ENCODE peak calls at places on chromosomes 6 and 20, in four cellular contexts. One of them, this sample, is unnamed.

GRCh38 chr6:136782021-136782770 is 10.1 kb downstream of the MAP3K5 start:
- DNase-seq in coronary artery: no peak
- DNase-seq in natural killer cell: no peak
- DNase-seq in sigmoid colon: no peak
- DNase-seq in this sample: no peak

GRCh38 chr6:43724354-43724753 is 36.8 kb upstream of the MRPS18A start:
- DNase-seq in coronary artery: no peak
- DNase-seq in sigmoid colon: peak
- DNase-seq in natural killer cell: no peak
- DNase-seq in this sample: no peak

GRCh38 chr6:25138024-25138696 is 141.0 kb upstream of the CARMIL1 start:
- DNase-seq in sigmoid colon: peak
- DNase-seq in coronary artery: peak
- DNase-seq in natural killer cell: peak
- DNase-seq in this sample: no peak

GRCh38 chr6:163438940-163439335 is 24.4 kb downstream of the QKI start:
- DNase-seq in sigmoid colon: no peak
- DNase-seq in natural killer cell: peak
- DNase-seq in coronary artery: no peak
- DNase-seq in this sample: no peak

GRCh38 chr20:50193851-50194830 is 3.5 kb downstream of the CEBPB start:
- DNase-seq in natural killer cell: no peak
- DNase-seq in sigmoid colon: peak
- DNase-seq in coronary artery: no peak
- DNase-seq in this sample: no peak

GRCh38 chr6:3913077-3913957 is 64.1 kb downstream of the FAM50B start:
- DNase-seq in coronary artery: peak
- DNase-seq in sigmoid colon: peak
- DNase-seq in natural killer cell: no peak
- DNase-seq in this sample: no peak

GRCh38 chr6:36834576-36835293 is 4.5 kb downstream of the CPNE5 start:
- DNase-seq in natural killer cell: no peak
- DNase-seq in sigmoid colon: no peak
- DNase-seq in coronary artery: no peak
- DNase-seq in this sample: no peak

GRCh38 chr20:36110936-36111445 is 43.5 kb upstream of the EPB41L1 start:
- DNase-seq in coronary artery: no peak
- DNase-seq in natural killer cell: no peak
- DNase-seq in sigmoid colon: no peak
- DNase-seq in this sample: no peak

GRCh38 chr6:103273048-103273447 is 1586.7 kb downstream of the HACE1 start:
- DNase-seq in sigmoid colon: no peak
- DNase-seq in coronary artery: no peak
- DNase-seq in natural killer cell: no peak
- DNase-seq in this sample: no peak

GRCh38 chr6:139323511-139324445 is 32.0 kb upstream of the TXLNB start:
- DNase-seq in natural killer cell: peak
- DNase-seq in sigmoid colon: peak
- DNase-seq in coronary artery: peak
- DNase-seq in this sample: no peak

GRCh38 chr6:44738652-44739141 is 351.2 kb downstream of the CDC5L start:
- DNase-seq in sigmoid colon: no peak
- DNase-seq in coronary artery: no peak
- DNase-seq in natural killer cell: no peak
- DNase-seq in this sample: peak

GRCh38 chr6:2921520-2922115 is 18.5 kb upstream of the SERPINB9 start:
- DNase-seq in sigmoid colon: no peak
- DNase-seq in coronary artery: peak
- DNase-seq in natural killer cell: no peak
- DNase-seq in this sample: no peak

GRCh38 chr20:48921883-48922867 is 664 bp downstream of the ARFGEF2 start:
- DNase-seq in sigmoid colon: no peak
- DNase-seq in coronary artery: no peak
- DNase-seq in natural killer cell: no peak
- DNase-seq in this sample: no peak

GRCh38 chr6:50113114-50113857 is 63.6 kb upstream of the DEFB112 start:
- DNase-seq in coronary artery: no peak
- DNase-seq in sigmoid colon: no peak
- DNase-seq in natural killer cell: no peak
- DNase-seq in this sample: no peak

GRCh38 chr6:90440586-90441338 is 144.1 kb upstream of the BACH2 start:
- DNase-seq in sigmoid colon: no peak
- DNase-seq in natural killer cell: no peak
- DNase-seq in coronary artery: no peak
- DNase-seq in this sample: no peak

GRCh38 chr20:43543138-43543537 is 15.7 kb upstream of the SGK2 start:
- DNase-seq in coronary artery: peak
- DNase-seq in natural killer cell: no peak
- DNase-seq in sigmoid colon: no peak
- DNase-seq in this sample: no peak

GRCh38 chr20:62570897-62571666 is 71.2 kb upstream of the SLCO4A1 start:
- DNase-seq in natural killer cell: no peak
- DNase-seq in sigmoid colon: no peak
- DNase-seq in coronary artery: no peak
- DNase-seq in this sample: no peak

GRCh38 chr6:158170656-158171081 is 2.5 kb downstream of the GTF2H5 start:
- DNase-seq in sigmoid colon: no peak
- DNase-seq in natural killer cell: no peak
- DNase-seq in coronary artery: no peak
- DNase-seq in this sample: no peak

GRCh38 chr20:63618291-63618980 is 8.5 kb downstream of the GMEB2 start:
- DNase-seq in natural killer cell: no peak
- DNase-seq in coronary artery: no peak
- DNase-seq in sigmoid colon: no peak
- DNase-seq in this sample: no peak

GRCh38 chr6:136524936-136525413 is 25.2 kb downstream of the MAP7 start:
- DNase-seq in sigmoid colon: no peak
- DNase-seq in coronary artery: no peak
- DNase-seq in natural killer cell: no peak
- DNase-seq in this sample: no peak

GRCh38 chr6:113067612-113068262 is 720.6 kb downstream of the RFPL4B start:
- DNase-seq in coronary artery: no peak
- DNase-seq in natural killer cell: no peak
- DNase-seq in sigmoid colon: no peak
- DNase-seq in this sample: no peak

GRCh38 chr6:30862156-30862875 is 22.0 kb upstream of the DDR1 start:
- DNase-seq in sigmoid colon: no peak
- DNase-seq in natural killer cell: no peak
- DNase-seq in coronary artery: no peak
- DNase-seq in this sample: no peak

GRCh38 chr6:17907467-17908229 is 79.8 kb downstream of the KIF13A start:
- DNase-seq in coronary artery: peak
- DNase-seq in sigmoid colon: peak
- DNase-seq in natural killer cell: peak
- DNase-seq in this sample: no peak

GRCh38 chr6:70282906-70283461 is 19.9 kb downstream of the COL9A1 start:
- DNase-seq in coronary artery: no peak
- DNase-seq in sigmoid colon: no peak
- DNase-seq in natural killer cell: no peak
- DNase-seq in this sample: no peak

GRCh38 chr6:17754254-17754653 is 47.5 kb upstream of the NUP153 start:
- DNase-seq in sigmoid colon: no peak
- DNase-seq in natural killer cell: no peak
- DNase-seq in coronary artery: no peak
- DNase-seq in this sample: no peak

GRCh38 chr6:1498491-1499113 is 109.2 kb downstream of the FOXF2 start:
- DNase-seq in natural killer cell: no peak
- DNase-seq in sigmoid colon: no peak
- DNase-seq in coronary artery: no peak
- DNase-seq in this sample: no peak

GRCh38 chr6:23180504-23181293 is 611.3 kb downstream of the HDGFL1 start:
- DNase-seq in sigmoid colon: peak
- DNase-seq in natural killer cell: no peak
- DNase-seq in coronary artery: no peak
- DNase-seq in this sample: no peak
- TF ChIP-seq CTCF in sigmoid colon: peak
- TF ChIP-seq CTCF in natural killer cell: no peak
- TF ChIP-seq CTCF in coronary artery: no peak
- TF ChIP-seq CTCF in this sample: no peak

DNA sequence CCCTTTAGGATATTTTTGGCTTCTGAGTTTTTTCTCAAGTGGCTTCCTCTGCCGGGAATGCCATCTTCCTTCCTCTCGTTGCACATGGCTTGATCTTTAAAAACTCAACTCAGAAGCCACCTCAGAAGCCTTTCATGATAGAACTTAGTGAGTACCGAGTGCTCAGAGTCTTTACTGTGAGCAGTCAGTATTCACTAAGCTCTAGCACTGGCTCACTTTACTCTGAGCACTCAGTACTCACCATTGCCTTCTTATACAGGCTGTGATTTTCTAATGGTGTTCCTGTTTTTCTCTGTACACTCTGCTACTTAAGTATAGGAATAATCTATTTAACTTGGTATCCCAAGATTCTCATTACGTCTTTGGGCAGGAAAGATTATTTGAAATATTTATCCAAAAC is 116.2 kb downstream of the PFDN4 start:
- DNase-seq in coronary artery: no peak
- DNase-seq in natural killer cell: no peak
- DNase-seq in sigmoid colon: no peak
- DNase-seq in this sample: no peak
- TF ChIP-seq CTCF in coronary artery: no peak
- TF ChIP-seq CTCF in natural killer cell: no peak
- TF ChIP-seq CTCF in sigmoid colon: no peak
- TF ChIP-seq CTCF in this sample: no peak

DNA sequence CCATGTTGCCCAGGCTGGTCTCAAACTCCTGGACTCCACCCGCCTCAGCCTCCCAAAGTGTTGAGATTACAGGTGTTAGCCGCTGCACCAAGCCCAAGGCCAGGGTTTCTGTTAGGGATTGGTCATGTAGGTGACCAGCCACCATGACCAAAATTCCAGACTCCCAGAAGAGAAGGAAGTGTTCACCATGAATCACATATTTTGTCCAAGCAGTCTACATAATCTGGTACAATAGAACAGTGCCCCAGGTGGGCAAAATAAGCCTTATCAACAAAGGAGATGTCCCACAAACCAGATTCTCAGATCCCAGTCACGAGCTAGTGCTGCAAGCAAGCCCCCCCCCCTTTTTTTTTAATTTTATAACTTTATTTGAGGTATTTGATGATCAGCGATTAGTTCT is 20.0 kb downstream of the ZNF341 start:
- DNase-seq in natural killer cell: no peak
- DNase-seq in coronary artery: no peak
- DNase-seq in sigmoid colon: no peak
- DNase-seq in this sample: no peak
- TF ChIP-seq CTCF in natural killer cell: no peak
- TF ChIP-seq CTCF in coronary artery: no peak
- TF ChIP-seq CTCF in sigmoid colon: no peak
- TF ChIP-seq CTCF in this sample: no peak

DNA sequence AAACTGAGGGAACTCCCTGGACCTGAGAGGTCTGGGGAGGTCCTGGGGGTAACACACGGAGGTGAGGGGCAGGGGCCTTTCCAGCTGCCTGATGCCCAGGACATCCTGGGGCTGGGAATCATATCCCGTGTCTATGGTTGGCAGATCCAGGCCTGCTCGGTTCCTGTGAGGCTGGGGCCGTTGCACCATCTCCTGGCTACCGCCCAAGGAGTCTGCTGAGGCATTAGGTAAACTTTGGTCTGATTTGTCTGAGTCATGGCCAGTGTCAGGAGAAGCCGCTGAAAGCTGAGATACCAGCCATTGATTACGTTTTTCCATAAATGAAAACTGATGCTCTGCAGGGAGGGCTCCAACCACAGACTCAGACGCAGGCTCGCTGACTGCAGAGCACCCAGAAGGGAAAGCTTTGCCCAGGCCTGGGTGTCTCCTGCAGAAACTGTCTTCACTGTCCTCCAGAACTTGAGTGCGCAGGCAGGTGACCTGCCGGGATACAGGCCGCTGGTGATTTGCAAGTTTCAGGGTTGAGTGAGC is 14.2 kb downstream of the TRAF3IP2 start:
- DNase-seq in natural killer cell: no peak
- DNase-seq in coronary artery: peak
- DNase-seq in sigmoid colon: peak
- DNase-seq in this sample: peak
- TF ChIP-seq CTCF in natural killer cell: no peak
- TF ChIP-seq CTCF in coronary artery: no peak
- TF ChIP-seq CTCF in sigmoid colon: no peak
- TF ChIP-seq CTCF in this sample: no peak

GRCh38 chr20:10568032-10568431 is 105.8 kb downstream of the JAG1 start:
- DNase-seq in sigmoid colon: no peak
- DNase-seq in natural killer cell: no peak
- DNase-seq in coronary artery: no peak
- DNase-seq in this sample: no peak
- TF ChIP-seq CTCF in sigmoid colon: no peak
- TF ChIP-seq CTCF in natural killer cell: no peak
- TF ChIP-seq CTCF in coronary artery: no peak
- TF ChIP-seq CTCF in this sample: no peak

DNA sequence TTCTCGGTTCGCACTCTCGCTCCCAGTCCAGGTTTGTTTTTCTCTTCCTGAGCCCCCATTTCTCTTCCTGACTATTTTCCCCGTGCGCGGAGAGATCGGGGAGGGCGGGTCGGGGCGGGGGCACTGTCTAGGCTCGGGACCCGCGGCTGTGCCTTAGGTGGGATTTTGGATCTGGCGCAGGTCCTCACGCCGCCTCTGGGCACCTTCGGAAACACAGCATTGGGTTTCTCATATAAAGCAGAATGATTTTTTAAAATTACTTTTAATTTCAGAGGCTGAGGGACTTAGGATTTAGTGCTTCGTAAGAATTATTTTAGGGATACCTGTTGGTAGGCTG is 324 bp downstream of the STX11 start:
- DNase-seq in natural killer cell: peak
- DNase-seq in sigmoid colon: no peak
- DNase-seq in coronary artery: no peak
- DNase-seq in this sample: no peak
- TF ChIP-seq CTCF in natural killer cell: peak
- TF ChIP-seq CTCF in sigmoid colon: no peak
- TF ChIP-seq CTCF in coronary artery: no peak
- TF ChIP-seq CTCF in this sample: peak

DNA sequence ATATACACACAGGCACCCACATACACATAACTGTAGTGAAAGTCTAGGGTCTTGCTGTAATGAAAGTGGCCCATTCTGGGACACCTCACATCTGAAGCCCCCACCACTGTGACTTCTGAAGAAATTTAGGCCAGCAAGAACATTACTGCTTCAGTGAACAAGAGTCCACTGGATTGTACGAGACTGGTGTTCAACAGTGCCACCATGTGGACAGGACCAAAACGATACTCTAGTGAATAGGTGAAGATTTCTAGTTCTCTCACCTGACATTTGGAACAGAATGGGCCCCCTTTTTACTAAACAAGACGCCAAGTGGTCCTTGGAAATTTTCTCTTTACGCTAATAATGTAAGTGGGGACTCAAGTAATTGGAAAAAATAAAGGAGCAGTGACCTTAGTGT is 156.9 kb downstream of the MAFB start:
- DNase-seq in sigmoid colon: no peak
- DNase-seq in natural killer cell: no peak
- DNase-seq in coronary artery: no peak
- DNase-seq in this sample: no peak
- TF ChIP-seq CTCF in sigmoid colon: no peak
- TF ChIP-seq CTCF in natural killer cell: no peak
- TF ChIP-seq CTCF in coronary artery: no peak
- TF ChIP-seq CTCF in this sample: peak

This sample was measured in osteocyte.